ENCODE peak calls at places on chromosomes 11 and 22, in five cellular contexts. One of them, this sample, is unnamed.

GRCh38 chr22:17890245-17890671 is 116.0 kb upstream of the BID start:
- DNase-seq in activated CD4-positive, alpha-beta T cell treated with anti-CD3 and anti-CD28 coated beads for 24 hours: no peak
- DNase-seq in activated T-helper 1 cell treated with Interleukin-2 at 50 U/mL for 16 hours: no peak
- DNase-seq in T47D: no peak
- DNase-seq in stimulated activated CD4-positive, alpha-beta T cell treated with anti-CD3 and anti-CD28 coated beads, Interleukin-4, amount 100 ng/mL, for 24 hours: no peak
- DNase-seq in this sample: no peak

GRCh38 chr11:72353861-72354260 is 80.5 kb downstream of the CLPB start:
- DNase-seq in activated CD4-positive, alpha-beta T cell treated with anti-CD3 and anti-CD28 coated beads for 24 hours: no peak
- DNase-seq in activated T-helper 1 cell treated with Interleukin-2 at 50 U/mL for 16 hours: no peak
- DNase-seq in T47D: no peak
- DNase-seq in stimulated activated CD4-positive, alpha-beta T cell treated with anti-CD3 and anti-CD28 coated beads, Interleukin-4, amount 100 ng/mL, for 24 hours: no peak
- DNase-seq in this sample: no peak

GRCh38 chr11:44633641-44634040 is 68.2 kb downstream of the CD82 start:
- DNase-seq in activated CD4-positive, alpha-beta T cell treated with anti-CD3 and anti-CD28 coated beads for 24 hours: no peak
- DNase-seq in activated T-helper 1 cell treated with Interleukin-2 at 50 U/mL for 16 hours: no peak
- DNase-seq in T47D: no peak
- DNase-seq in stimulated activated CD4-positive, alpha-beta T cell treated with anti-CD3 and anti-CD28 coated beads, Interleukin-4, amount 100 ng/mL, for 24 hours: no peak
- DNase-seq in this sample: no peak

GRCh38 chr11:9664276-9665171 is 647 bp downstream of the SWAP70 start:
- DNase-seq in activated CD4-positive, alpha-beta T cell treated with anti-CD3 and anti-CD28 coated beads for 24 hours: no peak
- DNase-seq in activated T-helper 1 cell treated with Interleukin-2 at 50 U/mL for 16 hours: no peak
- DNase-seq in T47D: peak
- DNase-seq in stimulated activated CD4-positive, alpha-beta T cell treated with anti-CD3 and anti-CD28 coated beads, Interleukin-4, amount 100 ng/mL, for 24 hours: no peak
- DNase-seq in this sample: peak

GRCh38 chr11:120337133-120337895 is 1.1 kb downstream of the ARHGEF12 start:
- DNase-seq in activated CD4-positive, alpha-beta T cell treated with anti-CD3 and anti-CD28 coated beads for 24 hours: no peak
- DNase-seq in activated T-helper 1 cell treated with Interleukin-2 at 50 U/mL for 16 hours: no peak
- DNase-seq in T47D: no peak
- DNase-seq in stimulated activated CD4-positive, alpha-beta T cell treated with anti-CD3 and anti-CD28 coated beads, Interleukin-4, amount 100 ng/mL, for 24 hours: no peak
- DNase-seq in this sample: no peak

GRCh38 chr11:86676533-86677154 is 4.2 kb upstream of the ME3 start:
- DNase-seq in activated CD4-positive, alpha-beta T cell treated with anti-CD3 and anti-CD28 coated beads for 24 hours: no peak
- DNase-seq in activated T-helper 1 cell treated with Interleukin-2 at 50 U/mL for 16 hours: no peak
- DNase-seq in T47D: no peak
- DNase-seq in stimulated activated CD4-positive, alpha-beta T cell treated with anti-CD3 and anti-CD28 coated beads, Interleukin-4, amount 100 ng/mL, for 24 hours: no peak
- DNase-seq in this sample: no peak

GRCh38 chr11:129115652-129116585 is 76.2 kb downstream of the ARHGAP32 start:
- DNase-seq in activated CD4-positive, alpha-beta T cell treated with anti-CD3 and anti-CD28 coated beads for 24 hours: no peak
- DNase-seq in activated T-helper 1 cell treated with Interleukin-2 at 50 U/mL for 16 hours: no peak
- DNase-seq in T47D: no peak
- DNase-seq in stimulated activated CD4-positive, alpha-beta T cell treated with anti-CD3 and anti-CD28 coated beads, Interleukin-4, amount 100 ng/mL, for 24 hours: no peak
- DNase-seq in this sample: no peak

GRCh38 chr11:131246589-131247164 is 123.7 kb upstream of the NTM start:
- DNase-seq in activated CD4-positive, alpha-beta T cell treated with anti-CD3 and anti-CD28 coated beads for 24 hours: no peak
- DNase-seq in activated T-helper 1 cell treated with Interleukin-2 at 50 U/mL for 16 hours: no peak
- DNase-seq in T47D: no peak
- DNase-seq in stimulated activated CD4-positive, alpha-beta T cell treated with anti-CD3 and anti-CD28 coated beads, Interleukin-4, amount 100 ng/mL, for 24 hours: no peak
- DNase-seq in this sample: no peak

GRCh38 chr11:13228569-13228968 is 49.0 kb upstream of the BMAL1 start:
- DNase-seq in activated CD4-positive, alpha-beta T cell treated with anti-CD3 and anti-CD28 coated beads for 24 hours: no peak
- DNase-seq in activated T-helper 1 cell treated with Interleukin-2 at 50 U/mL for 16 hours: no peak
- DNase-seq in T47D: no peak
- DNase-seq in stimulated activated CD4-positive, alpha-beta T cell treated with anti-CD3 and anti-CD28 coated beads, Interleukin-4, amount 100 ng/mL, for 24 hours: no peak
- DNase-seq in this sample: no peak

GRCh38 chr22:47094861-47095330 is 332.4 kb downstream of the TBC1D22A start:
- DNase-seq in activated CD4-positive, alpha-beta T cell treated with anti-CD3 and anti-CD28 coated beads for 24 hours: no peak
- DNase-seq in activated T-helper 1 cell treated with Interleukin-2 at 50 U/mL for 16 hours: no peak
- DNase-seq in T47D: no peak
- DNase-seq in stimulated activated CD4-positive, alpha-beta T cell treated with anti-CD3 and anti-CD28 coated beads, Interleukin-4, amount 100 ng/mL, for 24 hours: no peak
- DNase-seq in this sample: no peak

GRCh38 chr11:12682730-12683500 is 8.7 kb downstream of the TEAD1 start:
- DNase-seq in activated CD4-positive, alpha-beta T cell treated with anti-CD3 and anti-CD28 coated beads for 24 hours: no peak
- DNase-seq in activated T-helper 1 cell treated with Interleukin-2 at 50 U/mL for 16 hours: no peak
- DNase-seq in T47D: no peak
- DNase-seq in stimulated activated CD4-positive, alpha-beta T cell treated with anti-CD3 and anti-CD28 coated beads, Interleukin-4, amount 100 ng/mL, for 24 hours: no peak
- DNase-seq in this sample: no peak

GRCh38 chr22:27768027-27768640 is 33.4 kb downstream of the MN1 start:
- DNase-seq in activated CD4-positive, alpha-beta T cell treated with anti-CD3 and anti-CD28 coated beads for 24 hours: no peak
- DNase-seq in activated T-helper 1 cell treated with Interleukin-2 at 50 U/mL for 16 hours: no peak
- DNase-seq in T47D: no peak
- DNase-seq in stimulated activated CD4-positive, alpha-beta T cell treated with anti-CD3 and anti-CD28 coated beads, Interleukin-4, amount 100 ng/mL, for 24 hours: no peak
- DNase-seq in this sample: no peak

GRCh38 chr11:12829131-12829530 is 154.9 kb downstream of the TEAD1 start:
- DNase-seq in activated CD4-positive, alpha-beta T cell treated with anti-CD3 and anti-CD28 coated beads for 24 hours: no peak
- DNase-seq in activated T-helper 1 cell treated with Interleukin-2 at 50 U/mL for 16 hours: no peak
- DNase-seq in T47D: no peak
- DNase-seq in stimulated activated CD4-positive, alpha-beta T cell treated with anti-CD3 and anti-CD28 coated beads, Interleukin-4, amount 100 ng/mL, for 24 hours: no peak
- DNase-seq in this sample: no peak

GRCh38 chr22:19820880-19821522 is 33.7 kb downstream of the GNB1L start:
- DNase-seq in activated CD4-positive, alpha-beta T cell treated with anti-CD3 and anti-CD28 coated beads for 24 hours: no peak
- DNase-seq in activated T-helper 1 cell treated with Interleukin-2 at 50 U/mL for 16 hours: no peak
- DNase-seq in T47D: no peak
- DNase-seq in stimulated activated CD4-positive, alpha-beta T cell treated with anti-CD3 and anti-CD28 coated beads, Interleukin-4, amount 100 ng/mL, for 24 hours: no peak
- DNase-seq in this sample: no peak

GRCh38 chr11:113668255-113668654 is 37.9 kb downstream of the TMPRSS5 start:
- DNase-seq in activated CD4-positive, alpha-beta T cell treated with anti-CD3 and anti-CD28 coated beads for 24 hours: no peak
- DNase-seq in activated T-helper 1 cell treated with Interleukin-2 at 50 U/mL for 16 hours: no peak
- DNase-seq in T47D: no peak
- DNase-seq in stimulated activated CD4-positive, alpha-beta T cell treated with anti-CD3 and anti-CD28 coated beads, Interleukin-4, amount 100 ng/mL, for 24 hours: no peak
- DNase-seq in this sample: no peak

GRCh38 chr22:49553518-49554295 is 274.0 kb downstream of the BRD1 start:
- DNase-seq in activated CD4-positive, alpha-beta T cell treated with anti-CD3 and anti-CD28 coated beads for 24 hours: no peak
- DNase-seq in activated T-helper 1 cell treated with Interleukin-2 at 50 U/mL for 16 hours: no peak
- DNase-seq in T47D: no peak
- DNase-seq in stimulated activated CD4-positive, alpha-beta T cell treated with anti-CD3 and anti-CD28 coated beads, Interleukin-4, amount 100 ng/mL, for 24 hours: no peak
- DNase-seq in this sample: no peak

GRCh38 chr22:28442951-28443876 is 236.4 kb downstream of the TTC28 start:
- DNase-seq in activated CD4-positive, alpha-beta T cell treated with anti-CD3 and anti-CD28 coated beads for 24 hours: peak
- DNase-seq in activated T-helper 1 cell treated with Interleukin-2 at 50 U/mL for 16 hours: no peak
- DNase-seq in T47D: no peak
- DNase-seq in stimulated activated CD4-positive, alpha-beta T cell treated with anti-CD3 and anti-CD28 coated beads, Interleukin-4, amount 100 ng/mL, for 24 hours: no peak
- DNase-seq in this sample: peak

GRCh38 chr11:107307991-107308390 is 149.6 kb downstream of the CWF19L2 start:
- DNase-seq in activated CD4-positive, alpha-beta T cell treated with anti-CD3 and anti-CD28 coated beads for 24 hours: no peak
- DNase-seq in activated T-helper 1 cell treated with Interleukin-2 at 50 U/mL for 16 hours: no peak
- DNase-seq in T47D: no peak
- DNase-seq in stimulated activated CD4-positive, alpha-beta T cell treated with anti-CD3 and anti-CD28 coated beads, Interleukin-4, amount 100 ng/mL, for 24 hours: no peak
- DNase-seq in this sample: no peak

GRCh38 chr11:19723572-19724342 is 11.1 kb downstream of the NAV2 start:
- DNase-seq in activated CD4-positive, alpha-beta T cell treated with anti-CD3 and anti-CD28 coated beads for 24 hours: no peak
- DNase-seq in activated T-helper 1 cell treated with Interleukin-2 at 50 U/mL for 16 hours: peak
- DNase-seq in T47D: no peak
- DNase-seq in stimulated activated CD4-positive, alpha-beta T cell treated with anti-CD3 and anti-CD28 coated beads, Interleukin-4, amount 100 ng/mL, for 24 hours: peak
- DNase-seq in this sample: no peak

GRCh38 chr22:17592201-17592600 is 28.9 kb downstream of the SLC25A18 start:
- DNase-seq in activated CD4-positive, alpha-beta T cell treated with anti-CD3 and anti-CD28 coated beads for 24 hours: no peak
- DNase-seq in activated T-helper 1 cell treated with Interleukin-2 at 50 U/mL for 16 hours: no peak
- DNase-seq in T47D: no peak
- DNase-seq in stimulated activated CD4-positive, alpha-beta T cell treated with anti-CD3 and anti-CD28 coated beads, Interleukin-4, amount 100 ng/mL, for 24 hours: no peak
- DNase-seq in this sample: no peak

GRCh38 chr11:8707541-8708270 is 25.1 kb downstream of the RPL27A start:
- DNase-seq in activated CD4-positive, alpha-beta T cell treated with anti-CD3 and anti-CD28 coated beads for 24 hours: no peak
- DNase-seq in activated T-helper 1 cell treated with Interleukin-2 at 50 U/mL for 16 hours: no peak
- DNase-seq in T47D: no peak
- DNase-seq in stimulated activated CD4-positive, alpha-beta T cell treated with anti-CD3 and anti-CD28 coated beads, Interleukin-4, amount 100 ng/mL, for 24 hours: no peak
- DNase-seq in this sample: no peak

GRCh38 chr11:565921-566509 is 5.2 kb downstream of the RASSF7 start:
- DNase-seq in activated CD4-positive, alpha-beta T cell treated with anti-CD3 and anti-CD28 coated beads for 24 hours: no peak
- DNase-seq in activated T-helper 1 cell treated with Interleukin-2 at 50 U/mL for 16 hours: no peak
- DNase-seq in T47D: no peak
- DNase-seq in stimulated activated CD4-positive, alpha-beta T cell treated with anti-CD3 and anti-CD28 coated beads, Interleukin-4, amount 100 ng/mL, for 24 hours: no peak
- DNase-seq in this sample: no peak

GRCh38 chr22:35888181-35888870 is 140.3 kb downstream of the RBFOX2 start:
- DNase-seq in activated CD4-positive, alpha-beta T cell treated with anti-CD3 and anti-CD28 coated beads for 24 hours: no peak
- DNase-seq in activated T-helper 1 cell treated with Interleukin-2 at 50 U/mL for 16 hours: no peak
- DNase-seq in T47D: no peak
- DNase-seq in stimulated activated CD4-positive, alpha-beta T cell treated with anti-CD3 and anti-CD28 coated beads, Interleukin-4, amount 100 ng/mL, for 24 hours: no peak
- DNase-seq in this sample: no peak

GRCh38 chr11:117232022-117232878 is at the start of the genes PCSK7 and RNF214:
- DNase-seq in activated CD4-positive, alpha-beta T cell treated with anti-CD3 and anti-CD28 coated beads for 24 hours: peak
- DNase-seq in activated T-helper 1 cell treated with Interleukin-2 at 50 U/mL for 16 hours: peak
- DNase-seq in T47D: peak
- DNase-seq in stimulated activated CD4-positive, alpha-beta T cell treated with anti-CD3 and anti-CD28 coated beads, Interleukin-4, amount 100 ng/mL, for 24 hours: peak
- DNase-seq in this sample: peak

GRCh38 chr11:65389294-65389980 is 3.0 kb downstream of the FRMD8 start:
- DNase-seq in activated CD4-positive, alpha-beta T cell treated with anti-CD3 and anti-CD28 coated beads for 24 hours: no peak
- DNase-seq in activated T-helper 1 cell treated with Interleukin-2 at 50 U/mL for 16 hours: no peak
- DNase-seq in T47D: no peak
- DNase-seq in stimulated activated CD4-positive, alpha-beta T cell treated with anti-CD3 and anti-CD28 coated beads, Interleukin-4, amount 100 ng/mL, for 24 hours: no peak
- DNase-seq in this sample: no peak

GRCh38 chr11:80502511-80502910 is 1061.7 kb upstream of the TENM4 start:
- DNase-seq in activated CD4-positive, alpha-beta T cell treated with anti-CD3 and anti-CD28 coated beads for 24 hours: no peak
- DNase-seq in activated T-helper 1 cell treated with Interleukin-2 at 50 U/mL for 16 hours: no peak
- DNase-seq in T47D: no peak
- DNase-seq in stimulated activated CD4-positive, alpha-beta T cell treated with anti-CD3 and anti-CD28 coated beads, Interleukin-4, amount 100 ng/mL, for 24 hours: no peak
- DNase-seq in this sample: no peak

GRCh38 chr11:102007567-102008437 is 39.4 kb upstream of the CFAP300 start:
- DNase-seq in activated CD4-positive, alpha-beta T cell treated with anti-CD3 and anti-CD28 coated beads for 24 hours: no peak
- DNase-seq in activated T-helper 1 cell treated with Interleukin-2 at 50 U/mL for 16 hours: no peak
- DNase-seq in T47D: no peak
- DNase-seq in stimulated activated CD4-positive, alpha-beta T cell treated with anti-CD3 and anti-CD28 coated beads, Interleukin-4, amount 100 ng/mL, for 24 hours: no peak
- DNase-seq in this sample: peak

GRCh38 chr22:28171135-28171534 is 252.1 kb upstream of the PITPNB start:
- DNase-seq in activated CD4-positive, alpha-beta T cell treated with anti-CD3 and anti-CD28 coated beads for 24 hours: no peak
- DNase-seq in activated T-helper 1 cell treated with Interleukin-2 at 50 U/mL for 16 hours: no peak
- DNase-seq in T47D: no peak
- DNase-seq in stimulated activated CD4-positive, alpha-beta T cell treated with anti-CD3 and anti-CD28 coated beads, Interleukin-4, amount 100 ng/mL, for 24 hours: no peak
- DNase-seq in this sample: peak

GRCh38 chr11:111624602-111625001 is 22.4 kb downstream of the SIK2 start:
- DNase-seq in activated CD4-positive, alpha-beta T cell treated with anti-CD3 and anti-CD28 coated beads for 24 hours: no peak
- DNase-seq in activated T-helper 1 cell treated with Interleukin-2 at 50 U/mL for 16 hours: no peak
- DNase-seq in T47D: no peak
- DNase-seq in stimulated activated CD4-positive, alpha-beta T cell treated with anti-CD3 and anti-CD28 coated beads, Interleukin-4, amount 100 ng/mL, for 24 hours: no peak
- DNase-seq in this sample: no peak

GRCh38 chr11:120121336-120121735 is 16.6 kb downstream of the TRIM29 start:
- DNase-seq in activated CD4-positive, alpha-beta T cell treated with anti-CD3 and anti-CD28 coated beads for 24 hours: no peak
- DNase-seq in activated T-helper 1 cell treated with Interleukin-2 at 50 U/mL for 16 hours: no peak
- DNase-seq in T47D: no peak
- DNase-seq in stimulated activated CD4-positive, alpha-beta T cell treated with anti-CD3 and anti-CD28 coated beads, Interleukin-4, amount 100 ng/mL, for 24 hours: no peak
- DNase-seq in this sample: no peak

GRCh38 chr11:10657308-10658271 is 36.0 kb downstream of the IRAG1 start:
- DNase-seq in activated CD4-positive, alpha-beta T cell treated with anti-CD3 and anti-CD28 coated beads for 24 hours: no peak
- DNase-seq in activated T-helper 1 cell treated with Interleukin-2 at 50 U/mL for 16 hours: no peak
- DNase-seq in T47D: no peak
- DNase-seq in stimulated activated CD4-positive, alpha-beta T cell treated with anti-CD3 and anti-CD28 coated beads, Interleukin-4, amount 100 ng/mL, for 24 hours: no peak
- DNase-seq in this sample: no peak

GRCh38 chr22:19843857-19844422 is 10.7 kb downstream of the GNB1L start:
- DNase-seq in activated CD4-positive, alpha-beta T cell treated with anti-CD3 and anti-CD28 coated beads for 24 hours: no peak
- DNase-seq in activated T-helper 1 cell treated with Interleukin-2 at 50 U/mL for 16 hours: no peak
- DNase-seq in T47D: no peak
- DNase-seq in stimulated activated CD4-positive, alpha-beta T cell treated with anti-CD3 and anti-CD28 coated beads, Interleukin-4, amount 100 ng/mL, for 24 hours: no peak
- DNase-seq in this sample: no peak

GRCh38 chr11:44271286-44271685 is 38.7 kb downstream of the ALX4 start:
- DNase-seq in activated CD4-positive, alpha-beta T cell treated with anti-CD3 and anti-CD28 coated beads for 24 hours: no peak
- DNase-seq in activated T-helper 1 cell treated with Interleukin-2 at 50 U/mL for 16 hours: no peak
- DNase-seq in T47D: no peak
- DNase-seq in stimulated activated CD4-positive, alpha-beta T cell treated with anti-CD3 and anti-CD28 coated beads, Interleukin-4, amount 100 ng/mL, for 24 hours: no peak
- DNase-seq in this sample: no peak

This sample was measured in frontal cortex.